ENCODE peak calls at places on chromosomes 4 and X, in four cellular contexts. One of them, this sample, is unnamed.

GRCh38 chr4:141473952-141474351 is 162.4 kb upstream of the IL15 start:
- DNase-seq in K562: no peak
- DNase-seq in IMR-90: peak; percentile 61
- DNase-seq in GM12891: no peak
- DNase-seq in this sample: no peak

GRCh38 chrX:102138064-102138463 is 4.2 kb downstream of the TCEAL6 start:
- DNase-seq in K562: no peak
- DNase-seq in IMR-90: no peak
- DNase-seq in GM12891: no peak
- DNase-seq in this sample: no peak

GRCh38 chr4:145935253-145936141 is 3.1 kb downstream of the ZNF827 start:
- DNase-seq in K562: no peak
- DNase-seq in IMR-90: no peak
- DNase-seq in GM12891: no peak
- DNase-seq in this sample: peak; percentile 47

GRCh38 chrX:83416273-83416672 is 91.8 kb upstream of the POU3F4 start:
- DNase-seq in K562: no peak
- DNase-seq in IMR-90: no peak
- DNase-seq in GM12891: no peak
- DNase-seq in this sample: no peak

GRCh38 chr4:78584863-78585576 is 33.5 kb downstream of the ANXA3 start:
- DNase-seq in K562: no peak
- DNase-seq in IMR-90: peak; percentile 57
- DNase-seq in GM12891: no peak
- DNase-seq in this sample: no peak

GRCh38 chr4:72525938-72526337 is 43.1 kb downstream of the ADAMTS3 start:
- DNase-seq in K562: no peak
- DNase-seq in IMR-90: peak; percentile 43
- DNase-seq in GM12891: no peak
- DNase-seq in this sample: no peak

GRCh38 chr4:105197777-105198176 is 51.1 kb downstream of the TET2 start:
- DNase-seq in K562: no peak
- DNase-seq in IMR-90: peak; percentile 43
- DNase-seq in GM12891: no peak
- DNase-seq in this sample: no peak

GRCh38 chr4:177511611-177512010 is 69.4 kb upstream of the AGA start:
- DNase-seq in K562: no peak
- DNase-seq in IMR-90: no peak
- DNase-seq in GM12891: no peak
- DNase-seq in this sample: no peak

GRCh38 chrX:109440475-109440874 is 41.4 kb downstream of the GUCY2F start:
- DNase-seq in K562: no peak
- DNase-seq in IMR-90: no peak
- DNase-seq in GM12891: no peak
- DNase-seq in this sample: no peak

GRCh38 chrX:153875391-153876111 is 10.4 kb downstream of the L1CAM start:
- DNase-seq in K562: peak; percentile 88
- DNase-seq in IMR-90: no peak
- DNase-seq in GM12891: peak; percentile 74
- DNase-seq in this sample: peak; percentile 52

GRCh38 chr4:145930592-145930991 is 8.0 kb downstream of the ZNF827 start:
- DNase-seq in K562: no peak
- DNase-seq in IMR-90: no peak
- DNase-seq in GM12891: no peak
- DNase-seq in this sample: no peak

GRCh38 chr4:143441678-143442077 is 71.8 kb upstream of the SMARCA5 start:
- DNase-seq in K562: no peak
- DNase-seq in IMR-90: no peak
- DNase-seq in GM12891: no peak
- DNase-seq in this sample: peak; percentile 13

GRCh38 chr4:122541996-122542395 is 78.9 kb downstream of the IL21 start:
- DNase-seq in K562: no peak
- DNase-seq in IMR-90: no peak
- DNase-seq in GM12891: no peak
- DNase-seq in this sample: no peak

GRCh38 chrX:17519349-17519748 is 144.3 kb downstream of the NHS start:
- DNase-seq in K562: no peak
- DNase-seq in IMR-90: peak; percentile 7
- DNase-seq in GM12891: no peak
- DNase-seq in this sample: no peak

GRCh38 chr4:166012129-166013078 is 139.4 kb downstream of the TLL1 start:
- DNase-seq in K562: no peak
- DNase-seq in IMR-90: no peak
- DNase-seq in GM12891: no peak
- DNase-seq in this sample: no peak

GRCh38 chrX:56784666-56785065 is 55.6 kb downstream of the NBDY start:
- DNase-seq in K562: no peak
- DNase-seq in IMR-90: no peak
- DNase-seq in GM12891: no peak
- DNase-seq in this sample: no peak

GRCh38 chr4:153084939-153085630 is 119.2 kb upstream of the TRIM2 start:
- DNase-seq in K562: peak; percentile 79
- DNase-seq in IMR-90: peak; percentile 60
- DNase-seq in GM12891: peak; percentile 34
- DNase-seq in this sample: peak; percentile 76

GRCh38 chrX:80808854-80809493 is 703 bp downstream of the BRWD3 start:
- DNase-seq in K562: peak; percentile 3
- DNase-seq in IMR-90: no peak
- DNase-seq in GM12891: no peak
- DNase-seq in this sample: peak; percentile 42

GRCh38 chrX:150775569-150776350 is 82.6 kb downstream of the MTMR1 start:
- DNase-seq in K562: no peak
- DNase-seq in IMR-90: no peak
- DNase-seq in GM12891: no peak
- DNase-seq in this sample: no peak

GRCh38 chr4:62709618-62710252 is 1509.6 kb downstream of the ADGRL3 start:
- DNase-seq in K562: peak; percentile 7
- DNase-seq in IMR-90: peak; percentile 0
- DNase-seq in GM12891: peak; percentile 0
- DNase-seq in this sample: peak; percentile 7

GRCh38 chr4:74671074-74671698 is 123.1 kb downstream of the BTC start:
- DNase-seq in K562: peak; percentile 10
- DNase-seq in IMR-90: peak; percentile 64
- DNase-seq in GM12891: no peak
- DNase-seq in this sample: peak; percentile 71

GRCh38 chr4:69823481-69824186 is 36.3 kb downstream of the SULT1E1 start:
- DNase-seq in K562: no peak
- DNase-seq in IMR-90: peak; percentile 6
- DNase-seq in GM12891: no peak
- DNase-seq in this sample: peak; percentile 26

GRCh38 chr4:156038772-156039171 is 85.1 kb upstream of the CTSO start:
- DNase-seq in K562: no peak
- DNase-seq in IMR-90: no peak
- DNase-seq in GM12891: no peak
- DNase-seq in this sample: no peak

GRCh38 chr4:36241771-36242170 is 2.5 kb downstream of the ARAP2 start:
- DNase-seq in K562: no peak
- DNase-seq in IMR-90: no peak
- DNase-seq in GM12891: peak; percentile 21
- DNase-seq in this sample: peak; percentile 48

GRCh38 chr4:125689839-125690238 is 375.1 kb downstream of the FAT4 start:
- DNase-seq in K562: no peak
- DNase-seq in IMR-90: no peak
- DNase-seq in GM12891: no peak
- DNase-seq in this sample: no peak

GRCh38 chrX:131987252-131987651 is 35.9 kb upstream of the STK26 start:
- DNase-seq in K562: no peak
- DNase-seq in IMR-90: no peak
- DNase-seq in GM12891: no peak
- DNase-seq in this sample: peak; percentile 16

GRCh38 chrX:17596546-17597205 is 140.6 kb upstream of the SCML1 start:
- DNase-seq in K562: no peak
- DNase-seq in IMR-90: no peak
- DNase-seq in GM12891: no peak
- DNase-seq in this sample: no peak

GRCh38 chrX:106599411-106599810 is 12.4 kb upstream of the RADX start:
- DNase-seq in K562: no peak
- DNase-seq in IMR-90: no peak
- DNase-seq in GM12891: no peak
- DNase-seq in this sample: no peak

GRCh38 chr4:38001927-38002326 is 41.7 kb downstream of the PTTG2 start:
- DNase-seq in K562: no peak
- DNase-seq in IMR-90: no peak
- DNase-seq in GM12891: no peak
- DNase-seq in this sample: no peak

GRCh38 chrX:141341341-141341740 is 99.0 kb upstream of the SPANXC start:
- DNase-seq in K562: no peak
- DNase-seq in IMR-90: peak; percentile 83
- DNase-seq in GM12891: no peak
- DNase-seq in this sample: no peak

GRCh38 chr4:144223654-144224053 is 83.1 kb upstream of the GYPA start:
- DNase-seq in K562: no peak
- DNase-seq in IMR-90: no peak
- DNase-seq in GM12891: no peak
- DNase-seq in this sample: no peak

GRCh38 chr4:2933566-2934076 is 29.6 kb downstream of the NOP14 start:
- DNase-seq in K562: no peak
- DNase-seq in IMR-90: no peak
- DNase-seq in GM12891: no peak
- DNase-seq in this sample: no peak

GRCh38 chr4:2934077-2934812 is 29.0 kb downstream of the NOP14 start:
- DNase-seq in K562: peak; percentile 92
- DNase-seq in IMR-90: peak; percentile 24
- DNase-seq in GM12891: no peak
- DNase-seq in this sample: peak; percentile 59

GRCh38 chr4:2936773-2937145 is 26.4 kb downstream of the NOP14 start:
- DNase-seq in K562: no peak
- DNase-seq in IMR-90: peak; percentile 58
- DNase-seq in GM12891: no peak
- DNase-seq in this sample: peak; percentile 37

GRCh38 chr4:2935762-2936743 is 27.2 kb downstream of the NOP14 start:
- DNase-seq in K562: no peak
- DNase-seq in IMR-90: no peak
- DNase-seq in GM12891: no peak
- DNase-seq in this sample: peak; percentile 62

GRCh38 chr4:2934813-2935761 is 28.1 kb downstream of the NOP14 start:
- DNase-seq in K562: no peak
- DNase-seq in IMR-90: peak; percentile 85
- DNase-seq in GM12891: peak; percentile 93
- DNase-seq in this sample: peak; percentile 98
- TF ChIP-seq POLR2A in K562: peak; percentile 93
- TF ChIP-seq POLR2A in IMR-90: peak; percentile 90
- TF ChIP-seq POLR2A in GM12891: peak; percentile 93
- TF ChIP-seq POLR2A in this sample: peak; percentile 84

GRCh38 chr4:7034262-7035081 is 8.7 kb upstream of the TADA2B start:
- DNase-seq in K562: no peak
- DNase-seq in IMR-90: peak; percentile 67
- DNase-seq in GM12891: no peak
- DNase-seq in this sample: no peak
- TF ChIP-seq POLR2A in K562: no peak
- TF ChIP-seq POLR2A in IMR-90: no peak
- TF ChIP-seq POLR2A in GM12891: no peak
- TF ChIP-seq POLR2A in this sample: no peak

GRCh38 chr4:705278-706082 is at the start of gene PCGF3:
- DNase-seq in K562: peak; percentile 100
- DNase-seq in IMR-90: peak; percentile 92
- DNase-seq in GM12891: peak; percentile 100
- DNase-seq in this sample: peak; percentile 96
- TF ChIP-seq POLR2A in K562: peak; percentile 61
- TF ChIP-seq POLR2A in IMR-90: peak; percentile 74
- TF ChIP-seq POLR2A in GM12891: no peak
- TF ChIP-seq POLR2A in this sample: peak; percentile 41

GRCh38 chr4:151665022-151665421 is 95.8 kb downstream of the GATB start:
- DNase-seq in K562: no peak
- DNase-seq in IMR-90: no peak
- DNase-seq in GM12891: no peak
- DNase-seq in this sample: no peak
- TF ChIP-seq POLR2A in K562: no peak
- TF ChIP-seq POLR2A in IMR-90: no peak
- TF ChIP-seq POLR2A in GM12891: no peak
- TF ChIP-seq POLR2A in this sample: no peak

DNA sequence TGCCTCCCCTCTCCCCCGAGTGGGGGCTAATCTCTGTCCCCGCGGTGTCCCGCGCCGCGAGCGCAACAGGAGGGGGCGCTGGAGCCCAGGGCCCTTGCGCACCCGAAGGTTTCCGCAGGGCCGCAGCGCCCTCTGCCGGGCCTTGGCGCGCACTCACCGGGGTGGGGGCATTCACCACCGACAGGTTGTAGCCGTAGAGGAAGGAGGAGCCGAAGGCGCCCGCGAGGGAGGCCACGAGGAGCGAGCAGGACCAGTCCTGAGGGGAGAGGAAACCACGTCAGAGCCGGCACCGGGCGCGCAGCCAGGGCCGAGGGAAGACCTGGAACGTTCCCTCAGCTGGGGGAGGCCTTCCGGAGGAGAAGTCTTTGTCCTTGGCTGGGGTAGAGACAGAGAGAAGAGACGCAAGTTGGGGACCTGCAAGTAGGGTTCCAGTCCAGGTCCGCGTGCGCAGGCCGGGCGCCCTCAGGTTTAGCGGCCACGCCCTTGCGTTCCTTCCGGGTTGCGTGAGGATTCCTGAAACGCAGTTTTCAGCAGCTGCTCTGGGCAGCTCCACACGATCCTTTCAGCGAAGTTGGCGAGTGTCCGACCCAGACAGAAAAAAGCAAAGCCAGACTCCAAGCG is 2.4 kb downstream of the SLC2A9 start:
- DNase-seq in K562: peak; percentile 92
- DNase-seq in IMR-90: peak; percentile 93
- DNase-seq in GM12891: peak; percentile 96
- DNase-seq in this sample: peak; percentile 84
- TF ChIP-seq POLR2A in K562: peak; percentile 66
- TF ChIP-seq POLR2A in IMR-90: peak; percentile 24
- TF ChIP-seq POLR2A in GM12891: peak; percentile 75
- TF ChIP-seq POLR2A in this sample: peak; percentile 38